ENCODE peak calls at places on chromosome 14, in eight cellular contexts. U is activated CD4-positive, alpha-beta T cell treated with anti-CD3 and anti-CD28 coated beads, Interleukin-2, amount 50 U/mL, for 24 hours; R is NCI-H1436; M is NCI-H1048; N is CD8-positive, alpha-beta memory T cell; D is activated CD8-positive, alpha-beta memory T cell treated with anti-CD3 and anti-CD28 coated beads for 48 hours; V is anterior cingulate cortex; S is endothelial cell. F is an unnamed sample.

GRCh38 chr14:99183311-99183710 is 88.7 kb downstream of the BCL11B start:
- DNase-seq in U (no peak), R (no peak), M (no peak), N (no peak), D (no peak), V (no peak), S (no peak), F (no peak)

GRCh38 chr14:59265808-59266207 is 77.3 kb downstream of the DAAM1 start:
- DNase-seq in U (no peak), R (no peak), M (no peak), N (no peak), D (no peak), V (no peak), S (no peak), F (no peak)

GRCh38 chr14:98198385-98198784 is 1073.6 kb downstream of the BCL11B start:
- DNase-seq in U (no peak), R (no peak), M (no peak), N (no peak), D (no peak), V (no peak), S (no peak), F (no peak)

GRCh38 chr14:72567226-72567625 is 326.7 kb downstream of the DPF3 start:
- DNase-seq in U (no peak), R (no peak), M (no peak), N (no peak), D (no peak), V (no peak), S (no peak), F (no peak)

GRCh38 chr14:93970967-93971634 is 5.3 kb downstream of the ASB2 start:
- DNase-seq in U (peak), R (no peak), M (no peak), N (no peak), D (no peak), V (no peak), S (no peak), F (no peak)

GRCh38 chr14:69685217-69685616 is 73.8 kb downstream of the SUSD6 start:
- DNase-seq in U (peak), R (no peak), M (no peak), N (no peak), D (no peak), V (no peak), S (no peak), F (no peak)

GRCh38 chr14:105710119-105711057 is 184.0 kb downstream of the TMEM121 start:
- DNase-seq in U (no peak), R (no peak), M (no peak), N (no peak), D (no peak), V (no peak), S (no peak), F (no peak)

GRCh38 chr14:90533591-90534021 is 136.8 kb downstream of the CALM1 start:
- DNase-seq in U (no peak), R (no peak), M (no peak), N (no peak), D (no peak), V (no peak), S (no peak), F (no peak)

GRCh38 chr14:101004954-101005353 is 101.4 kb upstream of the RTL1 start:
- DNase-seq in U (no peak), R (no peak), M (no peak), N (no peak), D (no peak), V (no peak), S (no peak), F (no peak)

GRCh38 chr14:92534863-92535654 is 21.5 kb downstream of the RIN3 start:
- DNase-seq in U (no peak), R (no peak), M (no peak), N (peak), D (no peak), V (no peak), S (no peak), F (no peak)

GRCh38 chr14:90488256-90488655 is 91.4 kb downstream of the CALM1 start:
- DNase-seq in U (no peak), R (no peak), M (no peak), N (no peak), D (no peak), V (no peak), S (no peak), F (no peak)

GRCh38 chr14:74875941-74876913 is at the start of gene PROX2:
- DNase-seq in U (no peak), R (no peak), M (no peak), N (peak), D (peak), V (no peak), S (peak), F (no peak)

GRCh38 chr14:69093551-69094421 is 59.1 kb downstream of the DCAF5 start:
- DNase-seq in U (no peak), R (no peak), M (peak), N (no peak), D (no peak), V (peak), S (peak), F (no peak)

GRCh38 chr14:104277416-104278213 is 139.2 kb downstream of the KIF26A start:
- DNase-seq in U (no peak), R (no peak), M (no peak), N (no peak), D (no peak), V (no peak), S (no peak), F (peak)

GRCh38 chr14:59313063-59314018 is 124.9 kb downstream of the DAAM1 start:
- DNase-seq in U (no peak), R (no peak), M (no peak), N (no peak), D (no peak), V (no peak), S (no peak), F (no peak)

GRCh38 chr14:64137657-64138290 is 156.4 kb downstream of the ESR2 start:
- DNase-seq in U (no peak), R (no peak), M (no peak), N (no peak), D (no peak), V (no peak), S (no peak), F (no peak)

GRCh38 chr14:35122696-35123387 is 490 bp downstream of the PRORP start:
- DNase-seq in U (no peak), R (no peak), M (no peak), N (no peak), D (no peak), V (no peak), S (no peak), F (peak)

GRCh38 chr14:100524233-100524932 is 62.8 kb downstream of the BEGAIN start:
- DNase-seq in U (no peak), R (no peak), M (no peak), N (no peak), D (no peak), V (no peak), S (no peak), F (no peak)

GRCh38 chr14:53630336-53630735 is 326.3 kb downstream of the BMP4 start:
- DNase-seq in U (no peak), R (peak), M (peak), N (no peak), D (no peak), V (no peak), S (no peak), F (no peak)

GRCh38 chr14:34044373-34044637 is 93.4 kb upstream of the EGLN3 start:
- DNase-seq in U (no peak), R (no peak), M (no peak), N (no peak), D (no peak), V (no peak), S (no peak), F (no peak)

GRCh38 chr14:65336191-65336591 is 76.3 kb upstream of the FUT8 start:
- DNase-seq in U (peak), R (no peak), M (no peak), N (no peak), D (peak), V (no peak), S (no peak), F (no peak)

GRCh38 chr14:94010625-94011024 is 13.5 kb downstream of the CCDC197 start:
- DNase-seq in U (no peak), R (no peak), M (no peak), N (no peak), D (no peak), V (no peak), S (no peak), F (no peak)

GRCh38 chr14:68137704-68138619 is 318.4 kb downstream of the RAD51B start:
- DNase-seq in U (no peak), R (no peak), M (peak), N (no peak), D (no peak), V (peak), S (no peak), F (peak)

GRCh38 chr14:47008732-47009131 is 357.2 kb upstream of the RPL10L start:
- DNase-seq in U (no peak), R (no peak), M (no peak), N (no peak), D (no peak), V (no peak), S (no peak), F (no peak)

GRCh38 chr14:56587701-56588100 is 8.1 kb downstream of the TMEM260 start:
- DNase-seq in U (no peak), R (peak), M (no peak), N (no peak), D (no peak), V (no peak), S (no peak), F (no peak)